ENCODE peak calls at places on chromosomes 16 and 17, in four cellular contexts. M is lung, F is mammary epithelial cell, Z is A673. C is an unnamed sample.

GRCh38 chr16:12976491-12976890 is 75.1 kb downstream of the SHISA9 start:
- DNase-seq in M (no peak), F (peak), Z (no peak), C (no peak)

GRCh38 chr16:75304521-75305363 is 53.3 kb upstream of the BCAR1 start:
- DNase-seq in M (no peak), F (peak), Z (peak), C (peak)

GRCh38 chr17:28901866-28902818 is 737 bp downstream of the DHRS13 start:
- DNase-seq in M (peak), F (no peak), Z (peak), C (peak)

GRCh38 chr17:76014100-76014924 is 12.8 kb downstream of the EVPL start:
- DNase-seq in M (peak), F (peak), Z (peak), C (peak)

GRCh38 chr17:41223821-41224220 is 2.6 kb upstream of the KRTAP9-2 start:
- DNase-seq in M (no peak), F (no peak), Z (peak), C (no peak)

GRCh38 chr17:60391419-60392041 is 403 bp downstream of the USP32 start:
- DNase-seq in M (no peak), F (no peak), Z (peak), C (no peak)

GRCh38 chr16:82011199-82011641 is at the start of gene SDR42E1:
- DNase-seq in M (peak), F (peak), Z (no peak), C (no peak)

GRCh38 chr17:33603794-33604193 is 310.7 kb upstream of the ASIC2 start:
- DNase-seq in M (no peak), F (no peak), Z (no peak), C (no peak)

GRCh38 chr17:65057520-65058075 is 1.1 kb upstream of the GNA13 start:
- DNase-seq in M (no peak), F (peak), Z (no peak), C (peak)

GRCh38 chr17:41602524-41602923 is 10.0 kb downstream of the KRT16 start:
- DNase-seq in M (no peak), F (no peak), Z (no peak), C (no peak)

GRCh38 chr16:29745853-29746345 is at the start of gene C16orf54:
- DNase-seq in M (peak), F (no peak), Z (no peak), C (peak)

GRCh38 chr16:51359141-51359960 is 208.3 kb upstream of the SALL1 start:
- DNase-seq in M (no peak), F (no peak), Z (no peak), C (peak)

GRCh38 chr16:20938426-20938825 is 37.9 kb downstream of the LYRM1 start:
- DNase-seq in M (no peak), F (peak), Z (no peak), C (no peak)

GRCh38 chr17:75917443-75918111 is 12.9 kb upstream of the MRPL38 start:
- DNase-seq in M (no peak), F (no peak), Z (no peak), C (no peak)

GRCh38 chr16:65936096-65936495 is 430.4 kb upstream of the CDH5 start:
- DNase-seq in M (no peak), F (no peak), Z (no peak), C (no peak)

GRCh38 chr17:76727745-76728456 is 1.3 kb downstream of the METTL23 start:
- DNase-seq in M (no peak), F (no peak), Z (no peak), C (no peak)

GRCh38 chr16:12208341-12209035 is 232.0 kb downstream of the SNX29 start:
- DNase-seq in M (no peak), F (peak), Z (no peak), C (no peak)

GRCh38 chr16:68149596-68149995 is 64.4 kb downstream of the NFATC3 start:
- DNase-seq in M (no peak), F (no peak), Z (no peak), C (no peak)

GRCh38 chr16:68147438-68147837 is 62.3 kb downstream of the NFATC3 start:
- DNase-seq in M (no peak), F (peak), Z (no peak), C (no peak)

GRCh38 chr16:68146583-68146982 is 61.4 kb downstream of the NFATC3 start:
- DNase-seq in M (no peak), F (no peak), Z (peak), C (no peak)

GRCh38 chr16:68144008-68144407 is 58.8 kb downstream of the NFATC3 start:
- DNase-seq in M (no peak), F (no peak), Z (no peak), C (no peak)
- TF ChIP-seq CTCF in M (no peak), F (no peak), Z (no peak), C (no peak)

GRCh38 chr16:56421976-56422669 is 3.2 kb downstream of the AMFR start:
- DNase-seq in M (no peak), F (no peak), Z (no peak), C (no peak)

GRCh38 chr16:56420613-56421012 is 4.7 kb downstream of the AMFR start:
- DNase-seq in M (no peak), F (no peak), Z (no peak), C (no peak)

GRCh38 chr16:56417138-56417537 is 8.2 kb downstream of the AMFR start:
- DNase-seq in M (no peak), F (no peak), Z (no peak), C (no peak)

GRCh38 chr16:56421313-56421712 is 4.0 kb downstream of the AMFR start:
- DNase-seq in M (no peak), F (no peak), Z (no peak), C (no peak)

DNA sequence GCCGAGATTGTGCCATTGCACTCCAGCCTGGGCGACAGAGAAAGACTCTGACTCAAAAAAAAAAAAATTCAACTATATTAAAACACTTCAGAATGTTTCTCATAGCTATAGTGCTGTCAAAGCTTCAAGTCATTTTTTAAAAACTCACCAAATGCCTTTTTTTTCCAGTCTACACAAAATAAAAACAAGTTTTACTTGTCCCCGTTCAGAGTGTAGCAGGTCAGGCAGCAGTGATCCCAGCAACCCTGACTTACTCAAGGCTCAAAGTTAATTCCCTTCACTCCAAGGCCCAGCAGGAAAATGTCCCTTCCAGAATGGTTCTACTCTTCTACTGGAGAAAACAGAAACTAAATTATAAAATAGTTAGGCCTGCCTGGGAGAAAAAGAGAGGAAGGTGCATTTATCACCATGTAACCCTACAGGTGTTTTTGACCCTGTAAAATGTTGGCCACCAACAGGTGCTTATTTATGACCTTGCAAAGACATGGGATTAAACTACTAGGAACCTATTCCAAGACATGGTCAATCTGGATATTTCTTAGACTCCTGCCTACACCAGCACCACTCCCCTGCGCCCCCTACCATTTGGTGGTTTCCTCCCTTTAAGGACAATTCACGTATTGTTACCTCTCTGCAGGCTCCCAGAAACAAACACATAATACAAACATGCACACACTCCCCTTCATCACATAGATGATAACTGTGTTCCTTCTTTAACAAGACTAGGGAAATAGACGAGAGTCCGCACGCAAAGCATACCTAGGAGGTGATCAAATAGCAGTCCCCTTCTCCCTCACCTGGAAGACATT is 5.4 kb downstream of the AMFR start:
- DNase-seq in M (no peak), F (no peak), Z (no peak), C (no peak)
- TF ChIP-seq CTCF in M (no peak), F (no peak), Z (no peak), C (no peak)

GRCh38 chr16:85987750-85988078 is 88.8 kb downstream of the IRF8 start:
- DNase-seq in M (no peak), F (no peak), Z (no peak), C (no peak)
- TF ChIP-seq CTCF in M (no peak), F (no peak), Z (no peak), C (no peak)

GRCh38 chr17:39979865-39980401 is 674 bp upstream of the PSMD3 start:
- DNase-seq in M (no peak), F (peak), Z (peak), C (no peak)
- TF ChIP-seq CTCF in M (no peak), F (no peak), Z (peak), C (no peak)

GRCh38 chr16:5024632-5025031 is 9.1 kb downstream of the NAGPA start:
- DNase-seq in M (no peak), F (peak), Z (peak), C (no peak)

GRCh38 chr16:5026664-5027063 is 7.1 kb downstream of the NAGPA start:
- DNase-seq in M (no peak), F (no peak), Z (no peak), C (no peak)

GRCh38 chr16:5027575-5028235 is 6.0 kb downstream of the NAGPA start:
- DNase-seq in M (no peak), F (no peak), Z (no peak), C (no peak)

GRCh38 chr16:5027086-5027485 is 6.6 kb downstream of the NAGPA start:
- DNase-seq in M (no peak), F (no peak), Z (no peak), C (no peak)

DNA sequence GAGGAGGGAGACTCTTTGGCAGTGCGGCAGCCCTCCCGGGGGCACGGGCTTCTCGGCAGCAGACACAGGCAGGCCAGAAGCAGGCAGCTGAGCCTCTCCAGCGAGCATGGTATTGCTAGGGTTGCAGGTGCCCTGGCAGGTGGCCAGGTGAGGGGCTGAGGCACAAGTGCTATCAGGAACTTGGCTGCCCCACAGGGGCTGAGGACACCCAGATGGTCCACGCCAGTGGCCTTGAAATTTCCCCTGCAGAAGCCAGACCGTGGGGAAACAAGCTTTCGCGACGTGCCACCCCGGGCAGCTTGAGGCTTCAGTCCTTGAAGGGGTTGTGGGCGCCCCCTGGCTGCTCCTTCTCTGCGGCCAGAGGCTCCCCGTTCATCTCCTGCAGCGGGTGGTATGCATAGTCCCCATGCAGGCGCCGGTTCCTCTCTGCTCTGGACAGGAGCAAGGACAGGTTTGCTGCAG is 8.5 kb downstream of the NAGPA start:
- DNase-seq in M (no peak), F (no peak), Z (peak), C (peak)
- TF ChIP-seq CTCF in M (no peak), F (no peak), Z (peak), C (peak)

GRCh38 chr17:77888242-77889134 is 70.0 kb upstream of the TNRC6C start:
- DNase-seq in M (no peak), F (no peak), Z (no peak), C (no peak)
- TF ChIP-seq CTCF in M (no peak), F (no peak), Z (no peak), C (no peak)

C was measured in heart right ventricle.